ENCODE peak calls at places on chromosomes 2 and 18, in four cellular contexts. One of them, this sample, is unnamed.

GRCh38 chr2:231243883-231244282 is 45.5 kb downstream of the ARMC9 start:
- DNase-seq in BE2C: no peak
- DNase-seq in breast epithelium: no peak
- DNase-seq in tibial nerve: no peak
- DNase-seq in this sample: no peak

GRCh38 chr18:79818631-79819030 is 20.9 kb downstream of the KCNG2 start:
- DNase-seq in BE2C: no peak
- DNase-seq in breast epithelium: no peak
- DNase-seq in tibial nerve: no peak
- DNase-seq in this sample: no peak

GRCh38 chr2:47631306-47631705 is 151.6 kb upstream of the MSH6 start:
- DNase-seq in BE2C: no peak
- DNase-seq in breast epithelium: no peak
- DNase-seq in tibial nerve: no peak
- DNase-seq in this sample: no peak

GRCh38 chr18:35588995-35589394 is 7.5 kb downstream of the GALNT1 start:
- DNase-seq in BE2C: no peak
- DNase-seq in breast epithelium: no peak
- DNase-seq in tibial nerve: no peak
- DNase-seq in this sample: peak; percentile 19

GRCh38 chr18:48137354-48138208 is 207.1 kb upstream of the SMAD2 start:
- DNase-seq in BE2C: no peak
- DNase-seq in breast epithelium: no peak
- DNase-seq in tibial nerve: no peak
- DNase-seq in this sample: no peak

GRCh38 chr2:176206677-176207076 is 18.2 kb downstream of the HOXD1 start:
- DNase-seq in BE2C: no peak
- DNase-seq in breast epithelium: no peak
- DNase-seq in tibial nerve: no peak
- DNase-seq in this sample: no peak

GRCh38 chr18:31736630-31737029 is 24.1 kb downstream of the SLC25A52 start:
- DNase-seq in BE2C: no peak
- DNase-seq in breast epithelium: no peak
- DNase-seq in tibial nerve: no peak
- DNase-seq in this sample: no peak

GRCh38 chr2:96150007-96150406 is 4.8 kb upstream of the DUSP2 start:
- DNase-seq in BE2C: no peak
- DNase-seq in breast epithelium: no peak
- DNase-seq in tibial nerve: no peak
- DNase-seq in this sample: no peak

GRCh38 chr2:111069722-111070121 is 51.0 kb upstream of the BCL2L11 start:
- DNase-seq in BE2C: no peak
- DNase-seq in breast epithelium: no peak
- DNase-seq in tibial nerve: no peak
- DNase-seq in this sample: no peak

GRCh38 chr2:1625281-1626001 is 118.9 kb downstream of the PXDN start:
- DNase-seq in BE2C: no peak
- DNase-seq in breast epithelium: peak; percentile 91
- DNase-seq in tibial nerve: no peak
- DNase-seq in this sample: peak; percentile 7

GRCh38 chr2:109046925-109047508 is 58.0 kb upstream of the EDAR start:
- DNase-seq in BE2C: no peak
- DNase-seq in breast epithelium: no peak
- DNase-seq in tibial nerve: no peak
- DNase-seq in this sample: no peak

GRCh38 chr2:144708641-144709040 is 188.7 kb upstream of the ZEB2 start:
- DNase-seq in BE2C: no peak
- DNase-seq in breast epithelium: no peak
- DNase-seq in tibial nerve: no peak
- DNase-seq in this sample: no peak

GRCh38 chr2:21821697-21822227 is 698.0 kb downstream of the TDRD15 start:
- DNase-seq in BE2C: no peak
- DNase-seq in breast epithelium: no peak
- DNase-seq in tibial nerve: no peak
- DNase-seq in this sample: no peak

GRCh38 chr2:1645761-1646476 is 98.4 kb downstream of the PXDN start:
- DNase-seq in BE2C: no peak
- DNase-seq in breast epithelium: no peak
- DNase-seq in tibial nerve: no peak
- DNase-seq in this sample: no peak

GRCh38 chr2:126803422-126803775 is 95.3 kb upstream of the TEX51 start:
- DNase-seq in BE2C: no peak
- DNase-seq in breast epithelium: no peak
- DNase-seq in tibial nerve: no peak
- DNase-seq in this sample: no peak

GRCh38 chr2:78029392-78029995 is 507.3 kb upstream of the LRRTM4 start:
- DNase-seq in BE2C: no peak
- DNase-seq in breast epithelium: no peak
- DNase-seq in tibial nerve: no peak
- DNase-seq in this sample: no peak

GRCh38 chr2:166695154-166695553 is 193.1 kb upstream of the XIRP2 start:
- DNase-seq in BE2C: no peak
- DNase-seq in breast epithelium: no peak
- DNase-seq in tibial nerve: no peak
- DNase-seq in this sample: no peak

DNA sequence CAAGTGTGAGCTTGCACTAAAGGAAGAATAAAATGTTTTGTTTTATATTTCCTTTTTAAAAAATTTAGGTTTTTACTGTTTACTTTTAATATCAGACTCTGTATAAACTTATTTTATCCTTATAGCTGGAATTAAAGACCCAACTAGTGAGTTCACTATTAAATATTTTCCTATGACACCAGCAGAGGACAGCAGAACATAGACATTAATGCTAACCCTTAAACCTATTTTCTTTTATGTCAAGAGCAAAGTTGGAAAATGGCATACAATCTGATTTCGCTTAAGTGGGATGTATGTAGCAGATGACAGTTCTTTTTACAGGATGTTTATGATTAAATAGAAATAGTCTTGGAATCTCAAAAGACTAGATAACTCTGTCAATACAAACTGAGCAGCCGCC is 188.2 kb upstream of the XIRP2 start:
- DNase-seq in BE2C: no peak
- DNase-seq in breast epithelium: no peak
- DNase-seq in tibial nerve: no peak
- DNase-seq in this sample: no peak
- TF ChIP-seq CTCF in BE2C: peak; percentile 16
- TF ChIP-seq CTCF in breast epithelium: no peak
- TF ChIP-seq CTCF in tibial nerve: no peak
- TF ChIP-seq CTCF in this sample: no peak

GRCh38 chr2:212911011-212911410 is 240.4 kb downstream of the IKZF2 start:
- DNase-seq in BE2C: no peak
- DNase-seq in breast epithelium: no peak
- DNase-seq in tibial nerve: no peak
- DNase-seq in this sample: no peak

GRCh38 chr2:212914392-212914791 is 237.0 kb downstream of the IKZF2 start:
- DNase-seq in BE2C: no peak
- DNase-seq in breast epithelium: no peak
- DNase-seq in tibial nerve: no peak
- DNase-seq in this sample: no peak

GRCh38 chr2:212915121-212915782 is 236.2 kb downstream of the IKZF2 start:
- DNase-seq in BE2C: no peak
- DNase-seq in breast epithelium: no peak
- DNase-seq in tibial nerve: no peak
- DNase-seq in this sample: no peak

GRCh38 chr2:212912445-212913103 is 238.8 kb downstream of the IKZF2 start:
- DNase-seq in BE2C: peak; percentile 23
- DNase-seq in breast epithelium: no peak
- DNase-seq in tibial nerve: no peak
- DNase-seq in this sample: no peak

GRCh38 chr2:212913902-212914301 is 237.5 kb downstream of the IKZF2 start:
- DNase-seq in BE2C: no peak
- DNase-seq in breast epithelium: no peak
- DNase-seq in tibial nerve: no peak
- DNase-seq in this sample: no peak
- H3K36me3 ChIP-seq in BE2C: no peaks in the 10 kb centered on the region
- H3K36me3 ChIP-seq in breast epithelium: no peaks in the 10 kb centered on the region
- H3K36me3 ChIP-seq in tibial nerve: no peaks in the 10 kb centered on the region
- H3K36me3 ChIP-seq in this sample: no peaks in the 10 kb centered on the region

DNA sequence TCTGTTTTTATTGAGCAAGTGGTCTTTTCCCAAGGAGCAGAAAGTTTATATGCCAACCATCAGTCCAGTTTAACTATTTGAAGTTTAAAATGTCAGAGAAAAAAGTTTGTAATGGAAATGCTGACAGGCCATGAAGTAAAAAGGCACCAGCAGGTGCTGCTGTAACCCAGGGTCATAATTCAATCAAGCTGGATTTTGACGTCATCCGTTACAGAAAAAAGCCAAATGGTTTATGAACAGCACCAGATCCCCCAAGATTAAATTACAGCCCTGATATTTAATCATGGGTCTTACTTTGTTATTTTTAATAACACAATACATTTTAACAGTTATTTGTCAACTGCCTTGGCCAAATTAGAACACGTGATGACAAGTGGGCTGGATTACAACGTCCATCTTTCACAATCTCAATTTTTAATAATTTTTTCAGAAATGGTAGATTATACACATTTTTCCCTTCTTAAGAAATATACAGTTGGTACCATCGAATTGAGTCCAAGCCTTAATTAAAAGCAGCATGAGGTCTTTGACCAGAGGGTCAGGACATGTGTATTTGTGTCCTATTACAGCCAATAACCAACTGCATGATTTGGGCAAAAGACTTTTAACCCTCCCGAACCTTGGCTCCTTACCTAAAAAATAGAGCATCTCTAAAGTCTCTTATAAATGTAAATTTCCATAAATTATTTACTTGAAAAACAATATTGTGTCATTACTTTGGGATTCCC is 10.0 kb downstream of the TCF4 start:
- DNase-seq in BE2C: peak; percentile 41
- DNase-seq in breast epithelium: no peak
- DNase-seq in tibial nerve: no peak
- DNase-seq in this sample: no peak
- TF ChIP-seq CTCF in BE2C: peak; percentile 54
- TF ChIP-seq CTCF in breast epithelium: no peak
- TF ChIP-seq CTCF in tibial nerve: no peak
- TF ChIP-seq CTCF in this sample: no peak

DNA sequence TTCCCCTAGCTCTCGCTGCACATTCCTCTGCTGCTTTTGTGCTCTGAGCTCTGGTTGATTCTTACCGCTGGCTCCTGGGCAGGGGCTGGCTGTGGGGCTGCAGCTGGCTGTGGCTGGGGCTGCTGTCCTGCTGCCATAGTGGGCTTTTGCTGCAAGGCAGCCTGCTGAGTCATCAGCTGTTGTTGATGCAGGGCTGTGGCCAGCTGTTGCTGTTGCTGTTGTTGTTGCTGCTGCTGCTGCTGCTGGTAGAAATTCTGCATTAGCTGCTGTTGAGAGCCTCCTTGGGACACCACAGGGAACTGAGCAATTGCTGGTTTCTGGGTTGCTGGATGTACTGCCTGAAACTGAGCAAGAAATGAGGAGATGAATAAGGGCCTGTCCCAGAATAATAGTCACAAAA is 77.2 kb upstream of the NFU1 start:
- DNase-seq in BE2C: peak; percentile 13
- DNase-seq in breast epithelium: no peak
- DNase-seq in tibial nerve: no peak
- DNase-seq in this sample: no peak
- H3K36me3 ChIP-seq in BE2C: peaks cover 4% of the 10 kb centered on the region
- H3K36me3 ChIP-seq in breast epithelium: peaks cover 8% of the 10 kb centered on the region
- H3K36me3 ChIP-seq in tibial nerve: peaks cover 9% of the 10 kb centered on the region
- H3K36me3 ChIP-seq in this sample: peaks cover 42% of the 10 kb centered on the region

GRCh38 chr2:27522400-27522945 is 25.8 kb downstream of the GCKR start:
- DNase-seq in BE2C: no peak
- DNase-seq in breast epithelium: no peak
- DNase-seq in tibial nerve: no peak
- DNase-seq in this sample: no peak
- TF ChIP-seq CTCF in BE2C: peak; percentile 19
- TF ChIP-seq CTCF in breast epithelium: no peak
- TF ChIP-seq CTCF in tibial nerve: no peak
- TF ChIP-seq CTCF in this sample: peak; percentile 3

GRCh38 chr2:138494265-138494966 is 7.2 kb upstream of the SPOPL start:
- DNase-seq in BE2C: no peak
- DNase-seq in breast epithelium: no peak
- DNase-seq in tibial nerve: no peak
- DNase-seq in this sample: peak; percentile 47

GRCh38 chr2:138493334-138493733 is 8.2 kb upstream of the SPOPL start:
- DNase-seq in BE2C: peak; percentile 44
- DNase-seq in breast epithelium: no peak
- DNase-seq in tibial nerve: no peak
- DNase-seq in this sample: no peak

GRCh38 chr2:138496096-138496651 is 5.4 kb upstream of the SPOPL start:
- DNase-seq in BE2C: no peak
- DNase-seq in breast epithelium: no peak
- DNase-seq in tibial nerve: no peak
- DNase-seq in this sample: no peak

GRCh38 chr2:138497294-138497693 is 4.3 kb upstream of the SPOPL start:
- DNase-seq in BE2C: no peak
- DNase-seq in breast epithelium: no peak
- DNase-seq in tibial nerve: no peak
- DNase-seq in this sample: no peak

DNA sequence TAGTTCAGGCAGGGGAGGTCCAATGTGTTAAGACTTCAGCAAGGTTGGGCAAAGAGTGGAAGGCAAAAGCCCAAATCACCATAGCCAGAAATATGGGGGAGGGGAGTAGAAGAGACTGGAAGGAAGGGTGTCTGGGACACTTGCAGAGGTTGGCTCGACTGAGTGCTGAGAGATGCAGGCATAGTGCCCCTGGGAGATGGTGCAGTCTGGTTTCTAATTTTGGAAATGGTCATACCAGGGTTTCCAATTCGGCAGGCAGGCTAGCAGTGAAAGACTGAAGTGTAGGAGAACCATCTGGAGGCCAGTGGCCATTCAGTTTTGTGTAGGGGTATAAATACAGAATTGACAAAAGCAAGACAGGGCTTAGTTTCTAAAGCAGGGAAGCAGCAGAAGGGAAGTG is 6.2 kb upstream of the SPOPL start:
- DNase-seq in BE2C: no peak
- DNase-seq in breast epithelium: no peak
- DNase-seq in tibial nerve: no peak
- DNase-seq in this sample: no peak
- H3K36me3 ChIP-seq in BE2C: no peaks in the 10 kb centered on the region
- H3K36me3 ChIP-seq in breast epithelium: no peaks in the 10 kb centered on the region
- H3K36me3 ChIP-seq in tibial nerve: no peaks in the 10 kb centered on the region
- H3K36me3 ChIP-seq in this sample: no peaks in the 10 kb centered on the region